ENCODE peak calls at places on chromosomes 16 and 17, in four cellular contexts. One of them, this sample, is unnamed.
A peak's percentile ranks its signal among the peaks of the same experiment; 100 is the strongest.

GRCh38 chr16:22318690-22319358 is 21.6 kb downstream of the POLR3E start:
- DNase-seq in K562: peak; percentile 52
- DNase-seq in HepG2: peak; percentile 45
- DNase-seq in GM12878: no peak
- DNase-seq in this sample: peak; percentile 62

GRCh38 chr16:56113223-56113622 is 78.1 kb upstream of the GNAO1 start:
- DNase-seq in K562: no peak
- DNase-seq in HepG2: no peak
- DNase-seq in GM12878: no peak
- DNase-seq in this sample: no peak

GRCh38 chr17:3970668-3971067 is 6.4 kb upstream of the ATP2A3 start:
- DNase-seq in K562: no peak
- DNase-seq in HepG2: no peak
- DNase-seq in GM12878: no peak
- DNase-seq in this sample: no peak

GRCh38 chr17:37816951-37817350 is 72.1 kb upstream of the HNF1B start:
- DNase-seq in K562: no peak
- DNase-seq in HepG2: no peak
- DNase-seq in GM12878: no peak
- DNase-seq in this sample: no peak

GRCh38 chr17:68634345-68634876 is 33.2 kb upstream of the FAM20A start:
- DNase-seq in K562: peak; percentile 25
- DNase-seq in HepG2: peak; percentile 18
- DNase-seq in GM12878: no peak
- DNase-seq in this sample: no peak

GRCh38 chr17:82121660-82122629 is 23.9 kb upstream of the FASN start:
- DNase-seq in K562: peak; percentile 54
- DNase-seq in HepG2: no peak
- DNase-seq in GM12878: no peak
- DNase-seq in this sample: no peak

GRCh38 chr16:50153648-50154368 is 702 bp downstream of the TENT4B start:
- DNase-seq in K562: peak; percentile 33
- DNase-seq in HepG2: no peak
- DNase-seq in GM12878: no peak
- DNase-seq in this sample: peak; percentile 30

GRCh38 chr17:37391146-37391545 is 15.4 kb downstream of the C17orf78 start:
- DNase-seq in K562: no peak
- DNase-seq in HepG2: no peak
- DNase-seq in GM12878: no peak
- DNase-seq in this sample: no peak

GRCh38 chr17:5110816-5111215 is 862 bp downstream of the ZNF232 start:
- DNase-seq in K562: peak; percentile 29
- DNase-seq in HepG2: peak; percentile 10
- DNase-seq in GM12878: no peak
- DNase-seq in this sample: no peak

GRCh38 chr17:35089846-35090193 is 26.3 kb upstream of the RFFL start:
- DNase-seq in K562: peak; percentile 60
- DNase-seq in HepG2: peak; percentile 52
- DNase-seq in GM12878: no peak
- DNase-seq in this sample: no peak

GRCh38 chr16:51321251-51321650 is 170.2 kb upstream of the SALL1 start:
- DNase-seq in K562: no peak
- DNase-seq in HepG2: no peak
- DNase-seq in GM12878: no peak
- DNase-seq in this sample: no peak

GRCh38 chr17:17535957-17536356 is 39.8 kb upstream of the RASD1 start:
- DNase-seq in K562: no peak
- DNase-seq in HepG2: no peak
- DNase-seq in GM12878: no peak
- DNase-seq in this sample: no peak

GRCh38 chr17:70521821-70522256 is 352.5 kb downstream of the KCNJ2 start:
- DNase-seq in K562: no peak
- DNase-seq in HepG2: no peak
- DNase-seq in GM12878: no peak
- DNase-seq in this sample: no peak

GRCh38 chr17:58083491-58084316 is 485 bp downstream of the DYNLL2 start:
- DNase-seq in K562: peak; percentile 81
- DNase-seq in HepG2: peak; percentile 32
- DNase-seq in GM12878: no peak
- DNase-seq in this sample: peak; percentile 58

GRCh38 chr17:32102697-32103096 is 39.6 kb upstream of the RHOT1 start:
- DNase-seq in K562: no peak
- DNase-seq in HepG2: no peak
- DNase-seq in GM12878: no peak
- DNase-seq in this sample: no peak

GRCh38 chr16:35711435-35711834 is 2252.0 kb downstream of the TP53TG3F start:
- DNase-seq in K562: no peak
- DNase-seq in HepG2: no peak
- DNase-seq in GM12878: no peak
- DNase-seq in this sample: no peak

GRCh38 chr16:54679531-54679930 is 251.1 kb upstream of the IRX5 start:
- DNase-seq in K562: no peak
- DNase-seq in HepG2: no peak
- DNase-seq in GM12878: no peak
- DNase-seq in this sample: no peak

GRCh38 chr16:30114411-30114810 is 1.1 kb upstream of the GDPD3 start:
- DNase-seq in K562: no peak
- DNase-seq in HepG2: no peak
- DNase-seq in GM12878: no peak
- DNase-seq in this sample: no peak

GRCh38 chr16:30113711-30114333 is 485 bp upstream of the GDPD3 start:
- DNase-seq in K562: peak; percentile 30
- DNase-seq in HepG2: no peak
- DNase-seq in GM12878: no peak
- DNase-seq in this sample: no peak

GRCh38 chr16:30115238-30115637 is 1.9 kb upstream of the GDPD3 start:
- DNase-seq in K562: no peak
- DNase-seq in HepG2: no peak
- DNase-seq in GM12878: no peak
- DNase-seq in this sample: no peak

GRCh38 chr16:30112197-30113030 is 923 bp downstream of the GDPD3 start:
- DNase-seq in K562: peak; percentile 81
- DNase-seq in HepG2: peak; percentile 83
- DNase-seq in GM12878: no peak
- DNase-seq in this sample: peak; percentile 95

GRCh38 chr16:30113031-30113710 is at the start of gene GDPD3:
- DNase-seq in K562: peak; percentile 88
- DNase-seq in HepG2: peak; percentile 39
- DNase-seq in GM12878: no peak
- DNase-seq in this sample: no peak
- TF ChIP-seq SP1 in K562: no peak
- TF ChIP-seq SP1 in HepG2: no peak
- TF ChIP-seq SP1 in GM12878: no peak
- TF ChIP-seq SP1 in this sample: no peak

GRCh38 chr16:66932076-66932475 is 2.1 kb downstream of the CIAO2B start:
- DNase-seq in K562: peak; percentile 45
- DNase-seq in HepG2: no peak
- DNase-seq in GM12878: no peak
- DNase-seq in this sample: no peak

GRCh38 chr16:66935319-66936011 is at the start of gene CES2:
- DNase-seq in K562: peak; percentile 31
- DNase-seq in HepG2: peak; percentile 84
- DNase-seq in GM12878: no peak
- DNase-seq in this sample: no peak

GRCh38 chr16:66934138-66934838 is at the start of gene CIAO2B:
- DNase-seq in K562: peak; percentile 93
- DNase-seq in HepG2: peak; percentile 77
- DNase-seq in GM12878: peak; percentile 47
- DNase-seq in this sample: peak; percentile 92

GRCh38 chr16:66931665-66932064 is 2.5 kb downstream of the CIAO2B start:
- DNase-seq in K562: no peak
- DNase-seq in HepG2: no peak
- DNase-seq in GM12878: no peak
- DNase-seq in this sample: no peak

GRCh38 chr16:66933776-66934137 is 445 bp downstream of the CIAO2B start:
- DNase-seq in K562: no peak
- DNase-seq in HepG2: no peak
- DNase-seq in GM12878: no peak
- DNase-seq in this sample: no peak
- TF ChIP-seq FOXM1 in K562: no peak
- TF ChIP-seq FOXM1 in HepG2: no peak
- TF ChIP-seq FOXM1 in GM12878: no peak
- TF ChIP-seq FOXM1 in this sample: no peak

GRCh38 chr17:48479014-48479402 is 49.0 kb upstream of the SKAP1 start:
- DNase-seq in K562: no peak
- DNase-seq in HepG2: no peak
- DNase-seq in GM12878: no peak
- DNase-seq in this sample: no peak
- TF ChIP-seq FOXK2 in K562: peak; percentile 17
- TF ChIP-seq FOXK2 in HepG2: no peak
- TF ChIP-seq FOXK2 in GM12878: no peak
- TF ChIP-seq FOXK2 in this sample: no peak

GRCh38 chr16:14424595-14424994 is 205.5 kb downstream of the PARN start:
- DNase-seq in K562: no peak
- DNase-seq in HepG2: no peak
- DNase-seq in GM12878: no peak
- DNase-seq in this sample: no peak

GRCh38 chr16:14419817-14420216 is 210.2 kb downstream of the PARN start:
- DNase-seq in K562: no peak
- DNase-seq in HepG2: no peak
- DNase-seq in GM12878: no peak
- DNase-seq in this sample: no peak

GRCh38 chr16:14427371-14427948 is 202.6 kb downstream of the PARN start:
- DNase-seq in K562: no peak
- DNase-seq in HepG2: no peak
- DNase-seq in GM12878: no peak
- DNase-seq in this sample: no peak

GRCh38 chr16:14420721-14421488 is 209.2 kb downstream of the PARN start:
- DNase-seq in K562: peak; percentile 33
- DNase-seq in HepG2: peak; percentile 76
- DNase-seq in GM12878: no peak
- DNase-seq in this sample: no peak

GRCh38 chr16:14423344-14423743 is 206.7 kb downstream of the PARN start:
- DNase-seq in K562: no peak
- DNase-seq in HepG2: no peak
- DNase-seq in GM12878: no peak
- DNase-seq in this sample: no peak
- TF ChIP-seq SP1 in K562: no peak
- TF ChIP-seq SP1 in HepG2: no peak
- TF ChIP-seq SP1 in GM12878: no peak
- TF ChIP-seq SP1 in this sample: no peak

GRCh38 chr17:1957037-1957436 is 68.1 kb downstream of the RTN4RL1 start:
- DNase-seq in K562: no peak
- DNase-seq in HepG2: no peak
- DNase-seq in GM12878: no peak
- DNase-seq in this sample: no peak

GRCh38 chr17:1959871-1960569 is 65.1 kb downstream of the RTN4RL1 start:
- DNase-seq in K562: no peak
- DNase-seq in HepG2: no peak
- DNase-seq in GM12878: no peak
- DNase-seq in this sample: no peak

GRCh38 chr17:1956134-1956533 is 69.0 kb downstream of the RTN4RL1 start:
- DNase-seq in K562: no peak
- DNase-seq in HepG2: no peak
- DNase-seq in GM12878: no peak
- DNase-seq in this sample: no peak

GRCh38 chr17:1961187-1961586 is 63.9 kb downstream of the RTN4RL1 start:
- DNase-seq in K562: no peak
- DNase-seq in HepG2: no peak
- DNase-seq in GM12878: no peak
- DNase-seq in this sample: peak; percentile 48

GRCh38 chr17:1958134-1958881 is 66.8 kb downstream of the RTN4RL1 start:
- DNase-seq in K562: no peak
- DNase-seq in HepG2: no peak
- DNase-seq in GM12878: no peak
- DNase-seq in this sample: no peak
- TF ChIP-seq FOXM1 in K562: no peak
- TF ChIP-seq FOXM1 in HepG2: no peak
- TF ChIP-seq FOXM1 in GM12878: no peak
- TF ChIP-seq FOXM1 in this sample: no peak

GRCh38 chr16:6573577-6573976 is 759.1 kb upstream of the RBFOX1 start:
- DNase-seq in K562: peak; percentile 23
- DNase-seq in HepG2: peak; percentile 2
- DNase-seq in GM12878: no peak
- DNase-seq in this sample: peak; percentile 22
- TF ChIP-seq FOXK2 in K562: no peak
- TF ChIP-seq FOXK2 in HepG2: no peak
- TF ChIP-seq FOXK2 in GM12878: no peak
- TF ChIP-seq FOXK2 in this sample: no peak

GRCh38 chr17:78839762-78840529 is 668 bp downstream of the USP36 start:
- DNase-seq in K562: peak; percentile 44
- DNase-seq in HepG2: peak; percentile 44
- DNase-seq in GM12878: no peak
- DNase-seq in this sample: peak; percentile 48
- TF ChIP-seq SP1 in K562: no peak
- TF ChIP-seq SP1 in HepG2: no peak
- TF ChIP-seq SP1 in GM12878: no peak
- TF ChIP-seq SP1 in this sample: no peak

This sample was measured in HEK293T.